ENCODE peak calls at places on chromosomes 16 and 17, in four cellular contexts. H is uterus, D is breast epithelium, M is heart left ventricle. W is an unnamed sample.

GRCh38 chr16:14193316-14193871 is 122.3 kb downstream of the MRTFB start:
- DNase-seq in H (no peak), D (no peak), M (no peak), W (no peak)

GRCh38 chr16:65295527-65295926 is 173.7 kb upstream of the CDH11 start:
- DNase-seq in H (no peak), D (no peak), M (no peak), W (no peak)

GRCh38 chr16:74461826-74462225 is 40.5 kb upstream of the CLEC18B start:
- DNase-seq in H (no peak), D (no peak), M (no peak), W (no peak)

GRCh38 chr16:10385725-10386516 is at the start of gene ATF7IP2:
- DNase-seq in H (peak; percentile 73), D (peak; percentile 72), M (peak; percentile 92), W (no peak)

GRCh38 chr16:75780669-75781068 is 54.4 kb upstream of the CPHXL start:
- DNase-seq in H (no peak), D (no peak), M (no peak), W (no peak)

GRCh38 chr17:76397687-76398522 is 13.5 kb downstream of the SPHK1 start:
- DNase-seq in H (peak; percentile 86), D (peak; percentile 92), M (peak; percentile 86), W (peak; percentile 85)

GRCh38 chr17:76078859-76079576 is at the start of gene ZACN:
- DNase-seq in H (no peak), D (no peak), M (no peak), W (no peak)

GRCh38 chr17:74898376-74898946 is 5.0 kb upstream of the FADS6 start:
- DNase-seq in H (no peak), D (no peak), M (no peak), W (no peak)

GRCh38 chr16:54070944-54071343 is 215.6 kb downstream of the IRX3 start:
- DNase-seq in H (no peak), D (no peak), M (no peak), W (no peak)

GRCh38 chr17:19440421-19440820 is 29.4 kb downstream of the RNF112 start:
- DNase-seq in H (no peak), D (no peak), M (no peak), W (no peak)

GRCh38 chr16:17512636-17513220 is 42.0 kb upstream of the XYLT1 start:
- DNase-seq in H (no peak), D (no peak), M (no peak), W (no peak)

GRCh38 chr16:27595461-27595860 is 45.5 kb downstream of the KATNIP start:
- DNase-seq in H (no peak), D (no peak), M (no peak), W (no peak)

GRCh38 chr16:87581867-87582220 is 20.5 kb upstream of the JPH3 start:
- DNase-seq in H (peak; percentile 85), D (no peak), M (peak; percentile 72), W (peak; percentile 98)

GRCh38 chr17:59387351-59388069 is 56.1 kb downstream of the YPEL2 start:
- DNase-seq in H (no peak), D (no peak), M (no peak), W (no peak)

GRCh38 chr16:17921357-17921978 is 415.1 kb downstream of the NPIPA8 start:
- DNase-seq in H (no peak), D (no peak), M (no peak), W (peak; percentile 9)

GRCh38 chr16:383326-384020 is 1.7 kb upstream of the PGAP6 start:
- DNase-seq in H (no peak), D (no peak), M (no peak), W (no peak)

GRCh38 chr16:10668322-10669045 is 26.2 kb downstream of the TEKT5 start:
- DNase-seq in H (no peak), D (no peak), M (no peak), W (peak; percentile 35)

GRCh38 chr16:75624921-75625334 is 1.8 kb upstream of the ADAT1 start:
- DNase-seq in H (no peak), D (no peak), M (no peak), W (no peak)

GRCh38 chr17:46202482-46202881 is 9.3 kb upstream of the KANSL1 start:
- DNase-seq in H (no peak), D (no peak), M (no peak), W (no peak)

GRCh38 chr17:44565866-44566443 is 8.7 kb downstream of the FZD2 start:
- DNase-seq in H (no peak), D (no peak), M (no peak), W (no peak)

GRCh38 chr17:15000661-15001060 is 264.5 kb downstream of the PMP22 start:
- DNase-seq in H (no peak), D (no peak), M (no peak), W (no peak)

GRCh38 chr16:72409428-72409827 is 237.5 kb upstream of the PMFBP1 start:
- DNase-seq in H (no peak), D (no peak), M (no peak), W (no peak)

GRCh38 chr17:49966767-49967166 is 2.2 kb upstream of the DLX4 start:
- DNase-seq in H (no peak), D (no peak), M (no peak), W (no peak)

GRCh38 chr17:33291248-33292183 is 1.6 kb downstream of the ASIC2 start:
- DNase-seq in H (no peak), D (no peak), M (no peak), W (no peak)

GRCh38 chr17:76789235-76789788 is 51.4 kb downstream of the MFSD11 start:
- DNase-seq in H (no peak), D (no peak), M (no peak), W (no peak)

GRCh38 chr17:42329025-42329976 is 41.0 kb downstream of the STAT5A start:
- DNase-seq in H (no peak), D (no peak), M (no peak), W (peak; percentile 55)

GRCh38 chr16:85002643-85003042 is 8.7 kb downstream of the ZDHHC7 start:
- DNase-seq in H (no peak), D (no peak), M (peak; percentile 49), W (no peak)

GRCh38 chr17:31495049-31495885 is 103.8 kb downstream of the RAB11FIP4 start:
- DNase-seq in H (no peak), D (no peak), M (no peak), W (no peak)

GRCh38 chr17:51961689-51962088 is 196.8 kb downstream of the CA10 start:
- DNase-seq in H (no peak), D (no peak), M (no peak), W (no peak)

GRCh38 chr17:28173071-28173561 is 130.6 kb downstream of the NLK start:
- DNase-seq in H (no peak), D (no peak), M (no peak), W (no peak)

GRCh38 chr17:79907217-79907715 is 68.0 kb upstream of the CBX4 start:
- DNase-seq in H (no peak), D (no peak), M (no peak), W (no peak)

GRCh38 chr17:63399856-63400255 is 46.2 kb downstream of the CYB561 start:
- DNase-seq in H (peak; percentile 51), D (no peak), M (peak; percentile 77), W (no peak)

GRCh38 chr17:39935896-39936295 is 8.4 kb downstream of the LRRC3C start:
- DNase-seq in H (no peak), D (no peak), M (no peak), W (peak; percentile 37)

GRCh38 chr16:78770353-78771091 is 671.1 kb downstream of the WWOX start:
- DNase-seq in H (peak; percentile 64), D (peak; percentile 76), M (peak; percentile 74), W (peak; percentile 78)

GRCh38 chr17:2222901-2223616 is 80.5 kb downstream of the SMG6 start:
- DNase-seq in H (peak; percentile 67), D (no peak), M (peak; percentile 59), W (no peak)

GRCh38 chr16:23679274-23679985 is 741 bp downstream of the PLK1 start:
- DNase-seq in H (no peak), D (no peak), M (no peak), W (peak; percentile 43)
- TF ChIP-seq POLR2A in H (no peak), D (no peak), M (no peak), W (no peak)

DNA sequence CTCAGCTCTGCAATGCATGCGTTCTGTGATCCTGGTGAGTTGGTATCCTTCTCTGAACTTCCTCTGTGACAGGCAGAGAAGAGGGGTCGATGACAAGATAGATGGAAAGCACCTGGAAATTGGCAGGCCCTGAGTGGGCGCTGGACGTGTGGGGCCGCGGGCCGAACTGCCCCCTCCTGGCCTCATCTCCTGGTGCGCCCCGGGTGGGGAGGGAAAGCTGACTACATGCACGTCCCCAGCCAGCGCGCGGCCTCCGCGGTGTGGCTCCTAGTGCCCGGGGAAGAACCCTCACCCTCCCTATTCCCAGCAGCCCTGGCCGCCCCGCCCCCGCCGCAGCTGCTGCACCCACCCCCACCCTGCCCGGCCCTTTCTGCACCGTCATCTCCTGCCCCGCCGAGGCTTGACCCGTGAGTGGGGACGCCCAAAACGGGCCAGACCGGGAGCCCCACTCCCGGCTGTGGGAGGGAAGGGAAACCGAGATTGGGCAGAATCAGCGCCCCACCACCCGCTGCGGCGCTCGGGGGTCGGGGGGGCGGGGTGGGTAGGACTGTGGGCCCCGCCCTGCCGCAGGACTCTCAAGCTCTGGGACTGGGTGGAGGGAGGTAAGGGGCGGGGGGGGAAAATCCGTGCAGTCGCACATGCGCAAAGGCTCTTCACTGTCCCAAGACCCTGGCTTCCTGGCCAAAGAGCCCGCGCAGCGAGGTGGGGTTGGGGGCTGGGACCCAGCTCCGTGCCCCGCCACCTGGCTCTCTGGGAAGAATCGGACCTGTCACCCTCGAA is at the start of gene NOL3:
- DNase-seq in H (peak; percentile 80), D (peak; percentile 84), M (peak; percentile 88), W (peak; percentile 90)
- TF ChIP-seq POLR2A in H (no peak), D (no peak), M (no peak), W (peak; percentile 79)

DNA sequence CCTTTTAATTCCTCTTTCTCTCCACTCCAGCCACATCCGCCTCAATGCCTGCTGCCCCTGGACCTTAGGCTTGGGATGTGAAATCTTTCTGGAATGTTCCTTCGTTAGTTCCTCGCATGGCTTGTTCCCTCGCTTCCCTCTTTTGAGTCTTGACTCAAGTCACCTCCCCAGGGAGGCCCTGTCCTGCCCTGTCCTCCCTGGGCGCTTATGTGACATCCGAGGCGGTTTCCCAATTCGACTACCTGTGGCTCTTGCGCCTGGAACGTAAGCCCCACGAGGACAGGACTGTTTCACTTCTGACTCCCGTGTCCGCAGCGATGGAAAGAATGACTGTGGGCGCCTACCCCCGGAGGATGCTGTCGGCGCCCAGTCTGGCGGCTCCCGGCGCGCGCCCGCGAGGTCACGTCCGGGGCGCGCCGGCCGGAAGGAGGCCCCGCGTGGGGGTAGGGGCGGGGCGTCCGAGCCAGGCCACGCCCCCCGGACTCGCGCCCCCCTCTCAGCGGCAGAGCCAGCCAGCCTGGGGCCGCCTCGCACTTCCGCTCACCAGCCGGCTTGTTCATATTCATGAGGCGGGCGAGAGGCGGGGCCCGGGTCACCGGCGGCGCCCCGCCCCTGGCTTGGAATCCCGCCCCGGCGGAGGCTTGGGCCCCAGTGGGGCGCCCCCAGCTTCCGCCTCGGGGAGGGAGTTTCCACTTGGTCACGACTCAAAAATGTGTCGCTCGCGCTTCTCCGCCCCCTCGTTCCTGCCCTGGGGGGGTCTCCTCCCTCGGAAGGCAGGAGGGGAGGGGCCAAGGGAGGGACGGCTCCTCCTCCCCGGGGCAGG is 8.4 kb upstream of the GLIS2 start:
- DNase-seq in H (peak; percentile 97), D (peak; percentile 88), M (peak; percentile 95), W (peak; percentile 90)
- TF ChIP-seq POLR2A in H (peak; percentile 45), D (no peak), M (no peak), W (no peak)

GRCh38 chr17:6640536-6641373 is at the start of the genes KIAA0753 and TXNDC17:
- DNase-seq in H (peak; percentile 89), D (peak; percentile 85), M (peak; percentile 95), W (peak; percentile 84)

GRCh38 chr17:6641374-6641818 is 536 bp downstream of the TXNDC17 start:
- DNase-seq in H (no peak), D (no peak), M (no peak), W (no peak)

GRCh38 chr17:6639651-6640535 is 618 bp downstream of the KIAA0753 start:
- DNase-seq in H (no peak), D (peak; percentile 54), M (peak; percentile 42), W (no peak)

GRCh38 chr17:6642592-6642991 is 1.7 kb downstream of the TXNDC17 start:
- DNase-seq in H (no peak), D (no peak), M (no peak), W (no peak)

GRCh38 chr17:6643460-6644125 is 2.7 kb downstream of the TXNDC17 start:
- DNase-seq in H (no peak), D (no peak), M (no peak), W (no peak)
- TF ChIP-seq POLR2A in H (no peak), D (no peak), M (no peak), W (no peak)

W was measured in H54.